ENCODE peak calls at places on chromosomes 7 and 10, in four cellular contexts. One of them, this sample, is unnamed.

GRCh38 chr10:90087197-90088007 is 386.0 kb downstream of the KIF20B start:
- DNase-seq in cardiac fibroblast: peak
- DNase-seq in HepG2: no peak
- DNase-seq in activated gamma-delta T cell treated with Interleukin-2 at 50 U/mL for 16 hours: no peak
- DNase-seq in this sample: no peak

GRCh38 chr7:76191783-76192240 is 9.9 kb upstream of the SRRM3 start:
- DNase-seq in cardiac fibroblast: peak
- DNase-seq in activated gamma-delta T cell treated with Interleukin-2 at 50 U/mL for 16 hours: no peak
- DNase-seq in HepG2: peak
- DNase-seq in this sample: no peak

GRCh38 chr10:119663866-119664698 is 12.9 kb downstream of the BAG3 start:
- DNase-seq in activated gamma-delta T cell treated with Interleukin-2 at 50 U/mL for 16 hours: no peak
- DNase-seq in HepG2: no peak
- DNase-seq in cardiac fibroblast: no peak
- DNase-seq in this sample: no peak

GRCh38 chr7:88395720-88396119 is 89.0 kb upstream of the STEAP4 start:
- DNase-seq in activated gamma-delta T cell treated with Interleukin-2 at 50 U/mL for 16 hours: no peak
- DNase-seq in cardiac fibroblast: no peak
- DNase-seq in HepG2: no peak
- DNase-seq in this sample: peak

GRCh38 chr7:134777470-134777869 is 2.0 kb upstream of the CALD1 start:
- DNase-seq in activated gamma-delta T cell treated with Interleukin-2 at 50 U/mL for 16 hours: no peak
- DNase-seq in HepG2: no peak
- DNase-seq in cardiac fibroblast: no peak
- DNase-seq in this sample: no peak

GRCh38 chr7:107742678-107743566 is 1.0 kb upstream of the CBLL1 start:
- DNase-seq in activated gamma-delta T cell treated with Interleukin-2 at 50 U/mL for 16 hours: no peak
- DNase-seq in HepG2: no peak
- DNase-seq in cardiac fibroblast: no peak
- DNase-seq in this sample: peak

GRCh38 chr10:122152544-122152943 is 118.6 kb upstream of the BTBD16 start:
- DNase-seq in HepG2: no peak
- DNase-seq in cardiac fibroblast: peak
- DNase-seq in activated gamma-delta T cell treated with Interleukin-2 at 50 U/mL for 16 hours: no peak
- DNase-seq in this sample: no peak

GRCh38 chr10:24444337-24444736 is 235.4 kb downstream of the KIAA1217 start:
- DNase-seq in activated gamma-delta T cell treated with Interleukin-2 at 50 U/mL for 16 hours: no peak
- DNase-seq in cardiac fibroblast: no peak
- DNase-seq in HepG2: no peak
- DNase-seq in this sample: no peak

GRCh38 chr7:128063025-128063560 is 31.9 kb upstream of the LRRC4 start:
- DNase-seq in HepG2: no peak
- DNase-seq in cardiac fibroblast: no peak
- DNase-seq in activated gamma-delta T cell treated with Interleukin-2 at 50 U/mL for 16 hours: no peak
- DNase-seq in this sample: no peak

GRCh38 chr10:132148261-132149251 is 38.2 kb upstream of the DPYSL4 start:
- DNase-seq in cardiac fibroblast: no peak
- DNase-seq in activated gamma-delta T cell treated with Interleukin-2 at 50 U/mL for 16 hours: no peak
- DNase-seq in HepG2: no peak
- DNase-seq in this sample: no peak

GRCh38 chr10:8043569-8044306 is 10.8 kb upstream of the GATA3 start:
- DNase-seq in cardiac fibroblast: no peak
- DNase-seq in activated gamma-delta T cell treated with Interleukin-2 at 50 U/mL for 16 hours: no peak
- DNase-seq in HepG2: no peak
- DNase-seq in this sample: no peak